ENCODE peak calls at places on chromosomes 4 and X, in nine cellular contexts. H is LoVo; C is neural crest cell; M is cardiac fibroblast; D is kidney glomerular epithelial cell; V is activated naive CD4-positive, alpha-beta T cell treated with anti-CD3 and anti-CD28 coated beads, Interleukin-2, amount 50 U/mL, for 72 hours; U is stimulated activated CD4-positive, alpha-beta T cell treated with anti-CD3 and anti-CD28 coated beads, TNF-alpha, amount 100 ng/mL, for 4 hours; Z is stomach; P is globus pallidus. J is an unnamed sample.

GRCh38 chr4:123390846-123391456 is 5.6 kb upstream of the SPRY1 start:
- DNase-seq in H (peak), C (no peak), M (peak), D (no peak), V (no peak), U (no peak), Z (no peak), P (no peak), J (no peak)

GRCh38 chrX:66022742-66023725 is 16.8 kb downstream of the VSIG4 start:
- DNase-seq in H (no peak), C (no peak), M (peak), D (no peak), V (no peak), U (no peak), Z (no peak), P (no peak), J (no peak)

GRCh38 chr4:149194061-149194460 is 621.6 kb downstream of the IQCM start:
- DNase-seq in H (no peak), C (no peak), M (no peak), D (no peak), V (no peak), U (no peak), Z (no peak), P (no peak), J (no peak)

GRCh38 chrX:17459596-17459995 is 84.6 kb downstream of the NHS start:
- DNase-seq in H (no peak), C (no peak), M (peak), D (no peak), V (no peak), U (no peak), Z (no peak), P (no peak), J (no peak)

GRCh38 chr4:25184056-25184455 is 23.8 kb upstream of the SEPSECS start:
- DNase-seq in H (no peak), C (no peak), M (no peak), D (no peak), V (no peak), U (no peak), Z (no peak), P (no peak), J (no peak)

GRCh38 chr4:68390205-68390604 is 40.3 kb upstream of the YTHDC1 start:
- DNase-seq in H (no peak), C (no peak), M (no peak), D (no peak), V (no peak), U (no peak), Z (no peak), P (no peak), J (no peak)

GRCh38 chr4:82623284-82623683 is 61.5 kb upstream of the TMEM150C start:
- DNase-seq in H (no peak), C (no peak), M (no peak), D (no peak), V (no peak), U (no peak), Z (no peak), P (no peak), J (no peak)

GRCh38 chr4:1576200-1576960 is 107.7 kb downstream of the FAM53A start:
- DNase-seq in H (no peak), C (no peak), M (no peak), D (no peak), V (no peak), U (no peak), Z (no peak), P (no peak), J (no peak)

J was measured in stimulated activated CD8-positive, alpha-beta memory T cell treated with anti-CD3 and anti-CD28 coated beads, Interleukin-15, amount 100 ng/mL, for 1 hour.